ENCODE peak calls at places on chromosomes 2 and 18, in eight cellular contexts. X, N, M, F, L, T, Q and R are unnamed samples. For H3K4me1, the result is how much of the 10 kb centered on the place peaks cover.

GRCh38 chr2:236674238-236674637 is 104.6 kb downstream of the ACKR3 start:
- DNase-seq in X (no peak), N (no peak), M (no peak), F (no peak), L (no peak), T (no peak), Q (no peak), R (no peak)

GRCh38 chr2:263774-264492 is at the start of gene SH3YL1:
- DNase-seq in X (peak), N (no peak), M (no peak), F (no peak), L (peak), T (peak), Q (peak), R (peak)

GRCh38 chr2:100691846-100692245 is 128.1 kb upstream of the NPAS2 start:
- DNase-seq in X (no peak), N (no peak), M (no peak), F (no peak), L (no peak), T (no peak), Q (no peak), R (no peak)

GRCh38 chr2:33426666-33427231 is 49.7 kb upstream of the RASGRP3 start:
- DNase-seq in X (no peak), N (no peak), M (peak), F (peak), L (no peak), T (no peak), Q (peak), R (no peak)

GRCh38 chr18:12843420-12844346 is 40.4 kb downstream of the PTPN2 start:
- DNase-seq in X (no peak), N (no peak), M (no peak), F (peak), L (no peak), T (peak), Q (no peak), R (no peak)

GRCh38 chr18:7090771-7091170 is 26.8 kb downstream of the LAMA1 start:
- DNase-seq in X (no peak), N (no peak), M (no peak), F (no peak), L (no peak), T (no peak), Q (no peak), R (no peak)

GRCh38 chr2:207133862-207134519 is 31.8 kb downstream of the KLF7 start:
- DNase-seq in X (no peak), N (no peak), M (peak), F (no peak), L (peak), T (no peak), Q (peak), R (no peak)

GRCh38 chr18:5729983-5730699 is 165.2 kb downstream of the TMEM200C start:
- DNase-seq in X (no peak), N (no peak), M (no peak), F (no peak), L (no peak), T (no peak), Q (peak), R (no peak)

GRCh38 chr2:4502230-4502843 is 799.0 kb downstream of the DCDC2C start:
- DNase-seq in X (no peak), N (no peak), M (no peak), F (no peak), L (no peak), T (no peak), Q (no peak), R (no peak)

GRCh38 chr2:7825591-7826312 is 856.1 kb upstream of the ID2 start:
- DNase-seq in X (no peak), N (no peak), M (no peak), F (no peak), L (no peak), T (no peak), Q (no peak), R (no peak)

GRCh38 chr18:53416985-53417384 is 807.5 kb downstream of the MBD2 start:
- DNase-seq in X (no peak), N (no peak), M (no peak), F (no peak), L (peak), T (no peak), Q (no peak), R (no peak)

GRCh38 chr2:100246163-100247145 is 75.8 kb downstream of the LONRF2 start:
- DNase-seq in X (no peak), N (no peak), M (peak), F (peak), L (peak), T (peak), Q (no peak), R (no peak)

GRCh38 chr2:67399831-67400489 is 2.8 kb downstream of the ETAA1 start:
- DNase-seq in X (no peak), N (no peak), M (no peak), F (no peak), L (peak), T (no peak), Q (no peak), R (no peak)

GRCh38 chr2:86765308-86765695 is 25.4 kb downstream of the CD8A start:
- DNase-seq in X (no peak), N (no peak), M (no peak), F (no peak), L (no peak), T (no peak), Q (no peak), R (no peak)

GRCh38 chr2:36427790-36428243 is 72.2 kb downstream of the CRIM1 start:
- DNase-seq in X (no peak), N (no peak), M (no peak), F (no peak), L (no peak), T (peak), Q (no peak), R (no peak)

GRCh38 chr2:43158259-43158880 is 68.0 kb downstream of the ZFP36L2 start:
- DNase-seq in X (no peak), N (peak), M (no peak), F (no peak), L (no peak), T (peak), Q (peak), R (no peak)

GRCh38 chr2:76464310-76464709 is 753.6 kb upstream of the GCFC2 start:
- DNase-seq in X (no peak), N (no peak), M (no peak), F (peak), L (peak), T (no peak), Q (no peak), R (no peak)

DNA sequence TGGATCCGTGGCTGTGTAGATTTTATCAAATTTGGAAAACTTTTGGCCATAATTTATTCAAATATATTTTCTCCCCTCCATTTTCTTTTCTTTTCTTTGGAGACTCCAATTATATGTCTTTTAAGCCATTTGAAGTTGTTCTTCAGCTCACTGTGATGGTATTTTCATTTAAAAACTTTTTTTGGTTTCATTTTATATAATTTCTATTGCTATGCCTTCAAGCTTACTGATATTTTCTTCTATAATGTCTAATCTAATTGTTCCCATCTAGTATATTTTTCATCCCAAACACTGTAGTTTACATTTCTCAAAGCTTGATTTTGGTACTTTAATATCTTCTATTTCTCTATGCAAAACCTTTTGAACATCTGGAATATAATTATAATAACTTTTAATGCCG is 72.5 kb downstream of the WDR7 start:
- DNase-seq in X (no peak), N (no peak), M (no peak), F (no peak), L (no peak), T (no peak), Q (no peak), R (no peak)
- H3K4me1 ChIP-seq in X (under half), N (under half), M (under half), F (under half), L (under half), T (under half), Q (under half), R (under half)

DNA sequence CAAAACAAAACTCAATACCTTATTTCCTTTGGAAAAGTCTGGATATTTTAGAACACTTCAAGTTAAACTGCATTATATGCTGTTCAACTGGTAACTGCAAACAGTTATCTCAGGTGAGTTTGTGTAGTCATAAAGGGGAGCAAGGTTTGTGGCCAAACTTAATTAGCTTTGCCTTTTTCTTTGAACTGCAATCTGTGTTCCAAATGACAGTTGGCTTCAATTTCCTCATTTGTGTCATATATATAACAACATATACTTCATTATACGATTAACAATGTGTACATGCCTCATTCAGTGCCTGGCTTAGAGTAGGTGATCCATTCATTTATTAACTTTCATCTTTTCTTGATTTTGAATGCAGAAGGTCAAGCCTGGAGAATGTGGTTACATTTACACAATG is 55.8 kb downstream of the KCNE4 start:
- DNase-seq in X (no peak), N (no peak), M (no peak), F (no peak), L (no peak), T (no peak), Q (no peak), R (no peak)
- H3K4me3 ChIP-seq in X (no peak), N (no peak), M (no peak), F (no peak), L (no peak), T (no peak), Q (no peak), R (no peak)

GRCh38 chr2:55035716-55036115 is 14.5 kb downstream of the RTN4 start:
- DNase-seq in X (no peak), N (no peak), M (no peak), F (no peak), L (no peak), T (no peak), Q (no peak), R (no peak)
- H3K4me1 ChIP-seq in X (under half), N (under half), M (under half), F (under half), L (under half), T (under half), Q (under half), R (half or more)

GRCh38 chr2:31136000-31136399 is 2.2 kb downstream of the GALNT14 start:
- DNase-seq in X (no peak), N (no peak), M (no peak), F (no peak), L (no peak), T (no peak), Q (no peak), R (no peak)
- H3K4me3 ChIP-seq in X (no peak), N (no peak), M (no peak), F (no peak), L (no peak), T (no peak), Q (no peak), R (no peak)

GRCh38 chr18:59096098-59096779 is 43.4 kb upstream of the SEC11C start:
- DNase-seq in X (no peak), N (no peak), M (no peak), F (no peak), L (peak), T (no peak), Q (no peak), R (no peak)
- H3K4me1 ChIP-seq in X (under half), N (under half), M (under half), F (under half), L (under half), T (under half), Q (under half), R (under half)

GRCh38 chr2:12452211-12452610 is 264.5 kb upstream of the TRIB2 start:
- DNase-seq in X (no peak), N (no peak), M (no peak), F (peak), L (no peak), T (no peak), Q (no peak), R (no peak)
- H3K4me3 ChIP-seq in X (peak), N (no peak), M (no peak), F (peak), L (no peak), T (no peak), Q (no peak), R (peak)

GRCh38 chr2:222649801-222650200 is 6.1 kb downstream of the FARSB start:
- DNase-seq in X (no peak), N (no peak), M (no peak), F (no peak), L (no peak), T (no peak), Q (no peak), R (no peak)
- H3K4me1 ChIP-seq in X (under half), N (under half), M (under half), F (under half), L (under half), T (under half), Q (under half), R (under half)

GRCh38 chr2:111668741-111669140 is 215.3 kb downstream of the ANAPC1 start:
- DNase-seq in X (no peak), N (no peak), M (no peak), F (no peak), L (no peak), T (no peak), Q (no peak), R (no peak)
- H3K4me3 ChIP-seq in X (no peak), N (no peak), M (no peak), F (no peak), L (no peak), T (no peak), Q (no peak), R (no peak)